ENCODE peak calls at places on chromosome 5, in seven cellular contexts. One of them, this sample, is unnamed.

GRCh38 chr5:139817362-139817761 is 21.8 kb downstream of the PSD2 start:
- DNase-seq in osteocyte: no peak
- DNase-seq in CD4-positive, alpha-beta T cell: no peak
- DNase-seq in ascending aorta: no peak
- DNase-seq in pancreas: no peak
- DNase-seq in GM23338: no peak
- DNase-seq in heart right ventricle: no peak
- DNase-seq in this sample: no peak

GRCh38 chr5:1293997-1294838 is 650 bp downstream of the TERT start:
- DNase-seq in osteocyte: peak
- DNase-seq in pancreas: no peak
- DNase-seq in CD4-positive, alpha-beta T cell: no peak
- DNase-seq in GM23338: peak
- DNase-seq in heart right ventricle: no peak
- DNase-seq in ascending aorta: no peak
- DNase-seq in this sample: no peak

GRCh38 chr5:143106175-143106574 is 297.3 kb downstream of the NR3C1 start:
- DNase-seq in pancreas: peak
- DNase-seq in ascending aorta: no peak
- DNase-seq in heart right ventricle: peak
- DNase-seq in GM23338: peak
- DNase-seq in CD4-positive, alpha-beta T cell: no peak
- DNase-seq in osteocyte: no peak
- DNase-seq in this sample: peak

GRCh38 chr5:56633950-56634349 is 181.4 kb upstream of the MAP3K1 start:
- DNase-seq in pancreas: no peak
- DNase-seq in ascending aorta: no peak
- DNase-seq in osteocyte: no peak
- DNase-seq in heart right ventricle: no peak
- DNase-seq in GM23338: no peak
- DNase-seq in CD4-positive, alpha-beta T cell: no peak
- DNase-seq in this sample: no peak

GRCh38 chr5:149283611-149284480 is 12.2 kb downstream of the AFAP1L1 start:
- DNase-seq in GM23338: no peak
- DNase-seq in CD4-positive, alpha-beta T cell: no peak
- DNase-seq in heart right ventricle: no peak
- DNase-seq in ascending aorta: no peak
- DNase-seq in osteocyte: no peak
- DNase-seq in pancreas: no peak
- DNase-seq in this sample: no peak

GRCh38 chr5:179550511-179551342 is at the start of gene RUFY1:
- DNase-seq in heart right ventricle: peak
- DNase-seq in GM23338: peak
- DNase-seq in osteocyte: peak
- DNase-seq in pancreas: peak
- DNase-seq in CD4-positive, alpha-beta T cell: peak
- DNase-seq in ascending aorta: peak
- DNase-seq in this sample: peak

GRCh38 chr5:90690317-90690716 is 131.7 kb downstream of the ADGRV1 start:
- DNase-seq in CD4-positive, alpha-beta T cell: no peak
- DNase-seq in pancreas: no peak
- DNase-seq in heart right ventricle: no peak
- DNase-seq in ascending aorta: no peak
- DNase-seq in GM23338: no peak
- DNase-seq in osteocyte: no peak
- DNase-seq in this sample: no peak

GRCh38 chr5:32058101-32058500 is 116.0 kb downstream of the GOLPH3 start:
- DNase-seq in pancreas: no peak
- DNase-seq in heart right ventricle: no peak
- DNase-seq in ascending aorta: no peak
- DNase-seq in CD4-positive, alpha-beta T cell: no peak
- DNase-seq in GM23338: no peak
- DNase-seq in osteocyte: no peak
- DNase-seq in this sample: no peak

GRCh38 chr5:34055671-34056070 is 12.7 kb upstream of the C1QTNF3 start:
- DNase-seq in GM23338: no peak
- DNase-seq in ascending aorta: no peak
- DNase-seq in heart right ventricle: no peak
- DNase-seq in CD4-positive, alpha-beta T cell: no peak
- DNase-seq in pancreas: no peak
- DNase-seq in osteocyte: no peak
- DNase-seq in this sample: no peak

GRCh38 chr5:145990077-145990653 is 53.8 kb downstream of the SH3RF2 start:
- DNase-seq in ascending aorta: no peak
- DNase-seq in GM23338: no peak
- DNase-seq in pancreas: no peak
- DNase-seq in osteocyte: no peak
- DNase-seq in CD4-positive, alpha-beta T cell: no peak
- DNase-seq in heart right ventricle: no peak
- DNase-seq in this sample: no peak

GRCh38 chr5:31531543-31531887 is 378 bp downstream of the DROSHA start:
- DNase-seq in heart right ventricle: no peak
- DNase-seq in osteocyte: no peak
- DNase-seq in GM23338: no peak
- DNase-seq in ascending aorta: no peak
- DNase-seq in pancreas: peak
- DNase-seq in CD4-positive, alpha-beta T cell: no peak
- DNase-seq in this sample: no peak

GRCh38 chr5:5313081-5313736 is 109.3 kb upstream of the ICE1 start:
- DNase-seq in CD4-positive, alpha-beta T cell: no peak
- DNase-seq in heart right ventricle: no peak
- DNase-seq in ascending aorta: no peak
- DNase-seq in pancreas: no peak
- DNase-seq in osteocyte: no peak
- DNase-seq in GM23338: no peak
- DNase-seq in this sample: no peak

GRCh38 chr5:142976861-142977260 is 206.7 kb downstream of the ARHGAP26 start:
- DNase-seq in GM23338: no peak
- DNase-seq in osteocyte: no peak
- DNase-seq in ascending aorta: no peak
- DNase-seq in heart right ventricle: no peak
- DNase-seq in pancreas: no peak
- DNase-seq in CD4-positive, alpha-beta T cell: no peak
- DNase-seq in this sample: no peak

GRCh38 chr5:73496984-73497457 is 1.2 kb upstream of the BTF3 start:
- DNase-seq in CD4-positive, alpha-beta T cell: no peak
- DNase-seq in pancreas: no peak
- DNase-seq in GM23338: peak
- DNase-seq in heart right ventricle: no peak
- DNase-seq in osteocyte: no peak
- DNase-seq in ascending aorta: no peak
- DNase-seq in this sample: peak

GRCh38 chr5:154811653-154812465 is 38.5 kb downstream of the FAXDC2 start:
- DNase-seq in heart right ventricle: peak
- DNase-seq in ascending aorta: no peak
- DNase-seq in osteocyte: no peak
- DNase-seq in CD4-positive, alpha-beta T cell: peak
- DNase-seq in pancreas: peak
- DNase-seq in GM23338: peak
- DNase-seq in this sample: peak

GRCh38 chr5:9523090-9523813 is 22.6 kb downstream of the SEMA5A start:
- DNase-seq in GM23338: no peak
- DNase-seq in pancreas: no peak
- DNase-seq in heart right ventricle: no peak
- DNase-seq in osteocyte: no peak
- DNase-seq in CD4-positive, alpha-beta T cell: no peak
- DNase-seq in ascending aorta: no peak
- DNase-seq in this sample: peak

GRCh38 chr5:139926797-139927503 is 116.1 kb downstream of the NRG2 start:
- DNase-seq in ascending aorta: no peak
- DNase-seq in pancreas: no peak
- DNase-seq in CD4-positive, alpha-beta T cell: no peak
- DNase-seq in osteocyte: peak
- DNase-seq in heart right ventricle: no peak
- DNase-seq in GM23338: no peak
- DNase-seq in this sample: no peak

GRCh38 chr5:102450313-102450990 is 48.3 kb downstream of the SLCO6A1 start:
- DNase-seq in heart right ventricle: no peak
- DNase-seq in osteocyte: no peak
- DNase-seq in ascending aorta: no peak
- DNase-seq in CD4-positive, alpha-beta T cell: no peak
- DNase-seq in pancreas: no peak
- DNase-seq in GM23338: peak
- DNase-seq in this sample: peak

GRCh38 chr5:59835782-59836181 is 57.7 kb downstream of the PDE4D start:
- DNase-seq in CD4-positive, alpha-beta T cell: no peak
- DNase-seq in GM23338: no peak
- DNase-seq in pancreas: no peak
- DNase-seq in osteocyte: no peak
- DNase-seq in heart right ventricle: no peak
- DNase-seq in ascending aorta: no peak
- DNase-seq in this sample: no peak

GRCh38 chr5:35229076-35230042 is 928 bp downstream of the PRLR start:
- DNase-seq in CD4-positive, alpha-beta T cell: no peak
- DNase-seq in GM23338: peak
- DNase-seq in heart right ventricle: no peak
- DNase-seq in pancreas: peak
- DNase-seq in ascending aorta: no peak
- DNase-seq in osteocyte: no peak
- DNase-seq in this sample: no peak

GRCh38 chr5:39113354-39113953 is 39.3 kb upstream of the RICTOR start:
- DNase-seq in osteocyte: no peak
- DNase-seq in GM23338: no peak
- DNase-seq in pancreas: no peak
- DNase-seq in ascending aorta: no peak
- DNase-seq in CD4-positive, alpha-beta T cell: no peak
- DNase-seq in heart right ventricle: no peak
- DNase-seq in this sample: no peak

GRCh38 chr5:14109041-14109747 is 33.9 kb upstream of the TRIO start:
- DNase-seq in GM23338: no peak
- DNase-seq in heart right ventricle: no peak
- DNase-seq in ascending aorta: no peak
- DNase-seq in pancreas: no peak
- DNase-seq in osteocyte: no peak
- DNase-seq in CD4-positive, alpha-beta T cell: no peak
- DNase-seq in this sample: peak

GRCh38 chr5:36755340-36755739 is 121.2 kb upstream of the NIPBL start:
- DNase-seq in osteocyte: no peak
- DNase-seq in pancreas: no peak
- DNase-seq in GM23338: no peak
- DNase-seq in ascending aorta: no peak
- DNase-seq in CD4-positive, alpha-beta T cell: no peak
- DNase-seq in heart right ventricle: no peak
- DNase-seq in this sample: no peak

GRCh38 chr5:160325716-160326115 is 13.4 kb upstream of the CCNJL start:
- DNase-seq in heart right ventricle: no peak
- DNase-seq in CD4-positive, alpha-beta T cell: no peak
- DNase-seq in osteocyte: no peak
- DNase-seq in ascending aorta: no peak
- DNase-seq in GM23338: no peak
- DNase-seq in pancreas: no peak
- DNase-seq in this sample: no peak
- TF ChIP-seq CTCF in heart right ventricle: no peak
- TF ChIP-seq CTCF in CD4-positive, alpha-beta T cell: no peak
- TF ChIP-seq CTCF in osteocyte: no peak
- TF ChIP-seq CTCF in ascending aorta: no peak
- TF ChIP-seq CTCF in GM23338: no peak
- TF ChIP-seq CTCF in pancreas: no peak
- TF ChIP-seq CTCF in this sample: no peak

GRCh38 chr5:72314571-72315172 is 5.4 kb downstream of the MRPS27 start:
- DNase-seq in pancreas: peak
- DNase-seq in GM23338: peak
- DNase-seq in ascending aorta: no peak
- DNase-seq in heart right ventricle: peak
- DNase-seq in osteocyte: no peak
- DNase-seq in CD4-positive, alpha-beta T cell: no peak
- DNase-seq in this sample: peak
- TF ChIP-seq CTCF in pancreas: no peak
- TF ChIP-seq CTCF in GM23338: no peak
- TF ChIP-seq CTCF in ascending aorta: no peak
- TF ChIP-seq CTCF in heart right ventricle: no peak
- TF ChIP-seq CTCF in osteocyte: peak
- TF ChIP-seq CTCF in CD4-positive, alpha-beta T cell: no peak
- TF ChIP-seq CTCF in this sample: peak

DNA sequence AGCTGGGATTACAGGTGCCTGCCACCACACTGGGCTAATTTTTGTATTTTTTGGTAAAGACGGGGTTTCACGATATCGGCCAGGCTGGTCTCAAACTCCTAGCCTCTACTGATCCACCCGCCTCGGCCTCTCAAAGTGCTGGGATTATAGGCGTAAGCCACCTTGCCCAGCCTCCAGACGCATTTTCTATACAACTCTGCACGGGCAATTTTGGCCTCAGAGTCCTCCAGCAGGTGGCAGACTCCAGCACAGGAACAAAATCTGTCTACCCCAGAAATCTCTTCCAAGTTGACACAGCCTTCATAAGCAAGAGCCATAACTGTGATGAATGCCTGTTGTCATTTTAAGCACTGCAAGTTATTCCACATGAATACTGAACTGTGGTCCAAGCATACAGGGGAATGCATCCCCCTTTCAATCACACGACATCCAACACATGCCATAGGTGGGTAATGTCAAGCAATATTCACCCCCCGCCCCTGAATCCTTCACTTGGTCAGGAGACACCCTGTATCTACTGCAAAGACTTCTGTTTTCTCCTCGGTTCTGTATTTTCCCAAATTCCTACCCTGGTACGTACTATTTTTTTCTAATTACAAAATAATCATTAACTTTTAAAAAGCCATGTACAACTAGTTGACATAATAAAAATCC is 50.8 kb downstream of the ALDH7A1 start:
- DNase-seq in pancreas: no peak
- DNase-seq in GM23338: peak
- DNase-seq in ascending aorta: no peak
- DNase-seq in CD4-positive, alpha-beta T cell: peak
- DNase-seq in heart right ventricle: no peak
- DNase-seq in osteocyte: no peak
- DNase-seq in this sample: peak
- TF ChIP-seq CTCF in pancreas: no peak
- TF ChIP-seq CTCF in GM23338: peak
- TF ChIP-seq CTCF in ascending aorta: no peak
- TF ChIP-seq CTCF in CD4-positive, alpha-beta T cell: no peak
- TF ChIP-seq CTCF in heart right ventricle: peak
- TF ChIP-seq CTCF in osteocyte: peak
- TF ChIP-seq CTCF in this sample: peak

GRCh38 chr5:133246376-133247144 is 194.7 kb downstream of the HSPA4 start:
- DNase-seq in heart right ventricle: no peak
- DNase-seq in osteocyte: no peak
- DNase-seq in ascending aorta: no peak
- DNase-seq in CD4-positive, alpha-beta T cell: no peak
- DNase-seq in pancreas: no peak
- DNase-seq in GM23338: no peak
- DNase-seq in this sample: no peak

GRCh38 chr5:133246053-133246370 is 194.2 kb downstream of the HSPA4 start:
- DNase-seq in pancreas: no peak
- DNase-seq in ascending aorta: no peak
- DNase-seq in GM23338: no peak
- DNase-seq in heart right ventricle: no peak
- DNase-seq in osteocyte: no peak
- DNase-seq in CD4-positive, alpha-beta T cell: no peak
- DNase-seq in this sample: no peak

GRCh38 chr5:133249593-133249992 is 197.8 kb downstream of the HSPA4 start:
- DNase-seq in GM23338: no peak
- DNase-seq in CD4-positive, alpha-beta T cell: no peak
- DNase-seq in pancreas: no peak
- DNase-seq in ascending aorta: no peak
- DNase-seq in heart right ventricle: no peak
- DNase-seq in osteocyte: no peak
- DNase-seq in this sample: peak

GRCh38 chr5:133247145-133247709 is 195.4 kb downstream of the HSPA4 start:
- DNase-seq in pancreas: no peak
- DNase-seq in CD4-positive, alpha-beta T cell: no peak
- DNase-seq in ascending aorta: no peak
- DNase-seq in heart right ventricle: no peak
- DNase-seq in osteocyte: no peak
- DNase-seq in GM23338: no peak
- DNase-seq in this sample: no peak

GRCh38 chr5:133247881-133248642 is 196.2 kb downstream of the HSPA4 start:
- DNase-seq in GM23338: peak
- DNase-seq in CD4-positive, alpha-beta T cell: no peak
- DNase-seq in pancreas: peak
- DNase-seq in heart right ventricle: peak
- DNase-seq in ascending aorta: no peak
- DNase-seq in osteocyte: no peak
- DNase-seq in this sample: no peak
- TF ChIP-seq CTCF in GM23338: peak
- TF ChIP-seq CTCF in CD4-positive, alpha-beta T cell: no peak
- TF ChIP-seq CTCF in pancreas: peak
- TF ChIP-seq CTCF in heart right ventricle: peak
- TF ChIP-seq CTCF in ascending aorta: peak
- TF ChIP-seq CTCF in osteocyte: peak
- TF ChIP-seq CTCF in this sample: peak

This sample was measured in LNCaP clone FGC.